ENCODE peak calls at places on chromosomes 5 and 9, in five cellular contexts. F is KBM-7, S is mucosa of descending colon, D is gastrocnemius medialis, I is Calu3. Q is an unnamed sample.

GRCh38 chr9:119907056-119907455 is 537.8 kb upstream of the BRINP1 start:
- DNase-seq in S (no peak), I (no peak), F (no peak), D (no peak), Q (no peak)

GRCh38 chr5:124663101-124663506 is 83.3 kb downstream of the ZNF608 start:
- DNase-seq in I (peak), S (no peak), D (no peak), F (no peak), Q (no peak)

GRCh38 chr5:96734871-96735325 is 72.7 kb downstream of the CAST start:
- DNase-seq in D (no peak), S (no peak), F (peak), I (no peak), Q (no peak)

GRCh38 chr5:14760548-14761002 is 96.1 kb downstream of the OTULIN start:
- DNase-seq in I (no peak), D (peak), S (no peak), F (no peak), Q (no peak)

GRCh38 chr9:123339666-123340414 is 16.2 kb upstream of the CRB2 start:
- DNase-seq in S (no peak), I (no peak), F (peak), D (no peak), Q (no peak)

GRCh38 chr9:32426278-32426939 is 42.0 kb downstream of the ACO1 start:
- DNase-seq in D (no peak), F (no peak), I (peak), S (peak), Q (no peak)

GRCh38 chr5:94564812-94565211 is 53.6 kb downstream of the KIAA0825 start:
- DNase-seq in F (no peak), I (no peak), D (no peak), S (no peak), Q (no peak)

GRCh38 chr9:14277202-14277601 is 36.7 kb downstream of the NFIB start:
- DNase-seq in I (peak), S (no peak), D (peak), F (no peak), Q (no peak)

GRCh38 chr5:113027431-113027830 is 50.8 kb downstream of the DCP2 start:
- DNase-seq in D (no peak), F (no peak), I (no peak), S (no peak), Q (no peak)

GRCh38 chr5:177382423-177383029 is 1.7 kb upstream of the SLC34A1 start:
- DNase-seq in F (peak), S (no peak), D (no peak), I (no peak), Q (no peak)

GRCh38 chr5:138354926-138355378 is 2.5 kb downstream of the KDM3B start:
- DNase-seq in D (no peak), S (peak), I (peak), F (peak), Q (peak)

GRCh38 chr9:75152416-75152815 is 64.1 kb downstream of the OSTF1 start:
- DNase-seq in S (no peak), D (no peak), F (no peak), I (no peak), Q (no peak)